ENCODE peak calls at places on chromosomes 4 and X, in six cellular contexts. O is Peyer's patch, K is ovary, D is endothelial cell of umbilical vein, B is IMR-90, X is A549. I is an unnamed sample.

GRCh38 chr4:114081783-114082182 is 102.3 kb upstream of the ARSJ start:
- DNase-seq in B (no peak), D (no peak), K (no peak), O (no peak), X (no peak), I (no peak)

GRCh38 chrX:118392726-118393125 is 46.8 kb downstream of the WDR44 start:
- DNase-seq in X (no peak), O (no peak), B (peak), K (no peak), D (no peak), I (no peak)

GRCh38 chr4:36316544-36317082 is 35.2 kb downstream of the DTHD1 start:
- DNase-seq in D (no peak), K (no peak), X (no peak), B (peak), O (no peak), I (no peak)

GRCh38 chrX:11750051-11750450 is 8.0 kb upstream of the MSL3 start:
- DNase-seq in B (no peak), K (no peak), D (no peak), O (no peak), X (no peak), I (no peak)

GRCh38 chr4:76148142-76148849 is at the start of gene NUP54:
- DNase-seq in O (peak), X (peak), D (peak), K (peak), B (peak), I (peak)

GRCh38 chr4:1464581-1465171 is 58.4 kb upstream of the NKX1-1 start:
- DNase-seq in K (no peak), D (no peak), X (no peak), B (no peak), O (no peak), I (no peak)

GRCh38 chrX:135328421-135329005 is 19.2 kb downstream of the ETDC start:
- DNase-seq in X (no peak), O (no peak), B (peak), K (no peak), D (no peak), I (no peak)

GRCh38 chrX:25002658-25003015 is 13.1 kb downstream of the ARX start:
- DNase-seq in D (no peak), X (no peak), K (no peak), O (no peak), B (no peak), I (no peak)

GRCh38 chrX:87517571-87518141 is at the start of gene KLHL4:
- DNase-seq in O (no peak), D (peak), X (no peak), K (peak), B (peak), I (no peak)

GRCh38 chrX:107935200-107935599 is 47.0 kb downstream of the TEX13B start:
- DNase-seq in K (no peak), X (no peak), O (no peak), D (peak), B (peak), I (no peak)

GRCh38 chrX:29903365-29903764 is 312.0 kb upstream of the MAGEB2 start:
- DNase-seq in X (no peak), K (no peak), D (peak), B (peak), O (no peak), I (no peak)

GRCh38 chr4:5361968-5362367 is 310.7 kb downstream of the STK32B start:
- DNase-seq in O (no peak), X (no peak), B (peak), D (peak), K (no peak), I (no peak)

GRCh38 chrX:21487832-21488231 is 113.6 kb downstream of the CNKSR2 start:
- DNase-seq in D (peak), O (no peak), K (no peak), X (no peak), B (peak), I (no peak)

GRCh38 chr4:174201898-174202297 is 81.6 kb downstream of the FBXO8 start:
- DNase-seq in D (no peak), O (no peak), K (no peak), B (no peak), X (no peak), I (no peak)

GRCh38 chr4:153205757-153206156 is 1.5 kb downstream of the TRIM2 start:
- DNase-seq in X (no peak), D (no peak), O (no peak), K (no peak), B (no peak), I (peak)

GRCh38 chr4:151992301-151992700 is 231.5 kb upstream of the GATB start:
- DNase-seq in D (no peak), X (no peak), O (no peak), B (no peak), K (no peak), I (no peak)

GRCh38 chrX:9285342-9285771 is 179.5 kb upstream of the TBL1X start:
- DNase-seq in X (no peak), K (no peak), D (peak), O (no peak), B (no peak), I (no peak)

GRCh38 chr4:105243446-105243845 is 96.8 kb downstream of the TET2 start:
- DNase-seq in D (no peak), B (no peak), K (no peak), O (no peak), X (no peak), I (no peak)
- TF ChIP-seq POLR2A in D (no peak), B (no peak), K (no peak), O (no peak), X (no peak), I (no peak)

DNA sequence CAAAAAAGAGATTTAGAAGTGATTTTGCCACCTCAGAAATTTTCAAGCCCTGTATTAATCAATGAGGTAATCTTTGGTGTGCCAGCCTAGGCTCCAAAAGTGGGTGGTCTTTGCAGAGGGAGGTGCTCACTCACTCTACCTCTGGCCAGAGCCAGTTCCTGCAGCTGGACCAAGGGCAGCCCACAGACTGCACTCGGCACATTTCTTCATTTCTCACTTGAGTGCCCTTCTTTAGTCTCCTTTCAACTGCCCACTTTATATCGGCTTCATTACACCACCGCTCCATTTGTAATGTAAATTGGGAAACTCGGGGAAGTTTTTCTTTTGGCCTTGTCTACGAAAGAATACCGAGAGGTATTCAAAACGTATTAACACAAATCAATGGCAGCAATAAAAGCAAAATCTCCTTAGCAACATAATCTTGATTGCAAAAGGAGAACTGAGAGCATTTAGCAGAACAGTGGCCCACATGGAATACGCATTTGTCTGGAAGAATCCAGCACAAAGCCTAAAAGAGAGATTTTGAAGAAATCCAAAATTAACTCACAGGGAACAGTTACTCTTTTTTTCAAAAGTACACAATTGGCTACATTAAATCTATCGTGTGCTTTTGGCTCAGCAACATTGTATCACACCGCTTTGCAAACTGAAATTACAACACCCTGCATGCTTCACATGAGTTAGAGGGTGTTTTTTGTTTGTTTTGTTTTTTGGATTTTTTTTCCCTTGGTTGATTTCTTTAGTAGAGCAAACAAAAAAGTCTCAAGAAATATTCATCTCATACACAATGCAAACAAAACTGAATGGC is 62.6 kb downstream of the CHIC2 start:
- DNase-seq in O (no peak), K (no peak), D (no peak), X (no peak), B (no peak), I (no peak)
- H3K27ac ChIP-seq in O (no peak), K (no peak), D (no peak), X (no peak), B (no peak), I (no peak)

GRCh38 chr4:40629401-40630334 is at the start of gene RBM47:
- DNase-seq in B (peak), X (no peak), O (peak), D (peak), K (peak), I (peak)
- TF ChIP-seq POLR2A in B (no peak), X (peak), O (peak), D (no peak), K (no peak), I (peak)

GRCh38 chr4:185718578-185719492 is 93.2 kb downstream of the SORBS2 start:
- DNase-seq in K (no peak), B (no peak), D (no peak), X (no peak), O (no peak), I (no peak)
- H3K27ac ChIP-seq in K (no peak), B (no peak), D (no peak), X (no peak), O (no peak), I (peak)

GRCh38 chr4:168835880-168836454 is 174.1 kb downstream of the CBR4 start:
- DNase-seq in B (no peak), K (no peak), X (no peak), O (no peak), D (no peak), I (no peak)

GRCh38 chr4:168830777-168831512 is 179.1 kb downstream of the CBR4 start:
- DNase-seq in K (no peak), X (peak), D (no peak), B (no peak), O (no peak), I (no peak)

GRCh38 chr4:168832746-168833575 is 177.1 kb downstream of the CBR4 start:
- DNase-seq in X (peak), D (peak), B (no peak), O (no peak), K (peak), I (peak)

GRCh38 chr4:168831585-168831918 is 178.5 kb downstream of the CBR4 start:
- DNase-seq in X (no peak), B (no peak), D (no peak), O (no peak), K (no peak), I (no peak)

GRCh38 chr4:168831919-168832745 is 177.9 kb downstream of the CBR4 start:
- DNase-seq in X (peak), D (peak), B (peak), O (peak), K (peak), I (peak)
- TF ChIP-seq POLR2A in X (peak), D (peak), B (peak), O (peak), K (peak), I (peak)

I was measured in transverse colon.